ENCODE peak calls at places on chromosomes 12 and 14, in five cellular contexts. G, U, M, R and P are unnamed samples. For H3K4me1, the result is how much of the 10 kb centered on the place peaks cover.

GRCh38 chr12:114306646-114307045 is 99.3 kb downstream of the TBX5 start:
- DNase-seq in G (no peak), U (no peak), M (no peak), R (no peak), P (no peak)

GRCh38 chr12:98741615-98742265 is 96.7 kb downstream of the APAF1 start:
- DNase-seq in G (no peak), U (no peak), M (no peak), R (no peak), P (peak)

GRCh38 chr12:114888928-114889327 is 205.0 kb upstream of the TBX3 start:
- DNase-seq in G (no peak), U (no peak), M (no peak), R (no peak), P (no peak)

GRCh38 chr12:124359671-124360581 is 65.0 kb downstream of the RFLNA start:
- DNase-seq in G (peak), U (peak), M (peak), R (no peak), P (no peak)

GRCh38 chr12:81863406-81863805 is 104.3 kb upstream of the PPFIA2 start:
- DNase-seq in G (no peak), U (no peak), M (no peak), R (no peak), P (peak)

GRCh38 chr12:94749890-94750289 is 99.5 kb upstream of the TMCC3 start:
- DNase-seq in G (no peak), U (no peak), M (no peak), R (no peak), P (no peak)

GRCh38 chr14:31950760-31951637 is 126.1 kb upstream of the ARHGAP5 start:
- DNase-seq in G (peak), U (peak), M (peak), R (no peak), P (peak)

GRCh38 chr12:76653342-76653741 is 93.8 kb upstream of the OSBPL8 start:
- DNase-seq in G (no peak), U (no peak), M (no peak), R (no peak), P (no peak)

GRCh38 chr12:54125950-54126695 is 62.7 kb downstream of the SMUG1 start:
- DNase-seq in G (peak), U (no peak), M (no peak), R (no peak), P (no peak)

GRCh38 chr12:40727774-40728483 is 35.7 kb downstream of the CNTN1 start:
- DNase-seq in G (no peak), U (no peak), M (no peak), R (no peak), P (no peak)

GRCh38 chr12:86711716-86712115 is 455.5 kb upstream of the MGAT4C start:
- DNase-seq in G (no peak), U (no peak), M (no peak), R (no peak), P (no peak)

GRCh38 chr14:102554835-102555819 is 37.3 kb upstream of the RCOR1 start:
- DNase-seq in G (peak), U (peak), M (peak), R (peak), P (no peak)

DNA sequence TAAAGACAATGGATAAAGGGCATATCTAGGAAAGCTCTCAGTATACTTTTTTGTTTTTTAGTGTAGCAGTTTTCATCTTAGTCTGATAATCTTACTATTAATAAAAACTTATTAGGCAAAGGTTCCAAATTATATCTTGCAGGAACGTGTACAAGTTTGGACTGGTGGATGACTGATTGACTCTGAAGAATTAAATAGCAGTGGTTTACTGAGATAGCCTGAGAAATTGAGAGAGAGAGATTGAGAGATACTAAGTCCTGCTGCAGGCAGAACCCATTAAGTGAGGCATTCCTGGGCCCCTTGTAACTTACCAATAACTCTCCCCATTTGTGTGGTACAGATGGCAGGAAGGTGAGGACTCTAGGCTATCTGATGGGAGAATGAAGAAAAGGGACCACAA is 80.2 kb upstream of the SLC38A2 start:
- DNase-seq in G (no peak), U (no peak), M (no peak), R (no peak), P (no peak)
- H3K4me3 ChIP-seq in G (no peak), U (no peak), M (no peak), R (no peak), P (no peak)

DNA sequence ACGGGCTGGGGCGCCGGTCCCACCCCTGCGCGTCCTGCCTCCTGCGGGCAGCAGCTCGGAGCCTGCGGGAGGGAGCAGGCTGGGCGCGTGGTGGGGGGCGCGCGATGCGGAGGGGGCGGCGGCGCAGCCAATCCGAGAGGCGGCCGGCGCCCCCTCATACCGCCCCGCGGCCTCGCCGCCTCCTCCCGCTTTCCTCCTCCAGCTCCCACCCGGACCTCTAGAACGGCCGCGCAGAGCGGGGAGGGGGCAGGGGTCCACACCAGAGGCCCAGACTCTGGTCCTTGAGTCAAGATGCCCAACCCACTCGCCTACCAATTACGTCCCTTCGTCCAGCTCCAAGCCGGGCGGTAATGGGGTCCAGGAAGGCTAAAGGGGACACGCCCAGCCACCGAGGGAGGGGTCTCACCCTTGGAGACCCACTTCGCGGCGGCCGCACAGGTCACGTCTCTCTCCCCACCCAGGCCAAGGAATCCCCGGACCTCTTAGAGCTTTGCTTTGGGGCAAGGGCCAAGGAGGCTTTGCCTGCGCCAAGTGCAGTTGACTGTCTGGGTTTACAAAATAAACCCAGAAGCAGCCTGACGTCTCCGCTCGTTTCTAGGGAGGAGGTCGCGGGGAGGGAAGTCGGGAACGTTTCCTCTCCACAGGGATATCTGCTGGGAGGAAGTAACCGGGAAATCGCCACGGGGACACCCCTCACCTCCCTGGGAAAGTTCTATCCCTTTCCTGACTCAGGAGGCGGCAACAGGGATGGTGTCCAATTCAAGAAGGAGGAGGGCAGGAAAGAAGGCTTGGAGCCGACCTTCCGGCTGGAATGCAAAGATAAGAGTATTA is at the start of gene AMIGO2:
- DNase-seq in G (peak), U (peak), M (peak), R (peak), P (no peak)
- H3K4me1 ChIP-seq in G (under half), U (under half), M (under half), R (half or more), P (under half)

GRCh38 chr12:50923361-50924130 is 28.8 kb upstream of the HIGD1C start:
- DNase-seq in G (no peak), U (no peak), M (no peak), R (no peak), P (no peak)
- H3K4me3 ChIP-seq in G (peak), U (peak), M (peak), R (no peak), P (no peak)

GRCh38 chr14:25039933-25040332 is 10.0 kb downstream of the STXBP6 start:
- DNase-seq in G (no peak), U (no peak), M (no peak), R (no peak), P (no peak)
- H3K4me1 ChIP-seq in G (under half), U (half or more), M (under half), R (under half), P (under half)

DNA sequence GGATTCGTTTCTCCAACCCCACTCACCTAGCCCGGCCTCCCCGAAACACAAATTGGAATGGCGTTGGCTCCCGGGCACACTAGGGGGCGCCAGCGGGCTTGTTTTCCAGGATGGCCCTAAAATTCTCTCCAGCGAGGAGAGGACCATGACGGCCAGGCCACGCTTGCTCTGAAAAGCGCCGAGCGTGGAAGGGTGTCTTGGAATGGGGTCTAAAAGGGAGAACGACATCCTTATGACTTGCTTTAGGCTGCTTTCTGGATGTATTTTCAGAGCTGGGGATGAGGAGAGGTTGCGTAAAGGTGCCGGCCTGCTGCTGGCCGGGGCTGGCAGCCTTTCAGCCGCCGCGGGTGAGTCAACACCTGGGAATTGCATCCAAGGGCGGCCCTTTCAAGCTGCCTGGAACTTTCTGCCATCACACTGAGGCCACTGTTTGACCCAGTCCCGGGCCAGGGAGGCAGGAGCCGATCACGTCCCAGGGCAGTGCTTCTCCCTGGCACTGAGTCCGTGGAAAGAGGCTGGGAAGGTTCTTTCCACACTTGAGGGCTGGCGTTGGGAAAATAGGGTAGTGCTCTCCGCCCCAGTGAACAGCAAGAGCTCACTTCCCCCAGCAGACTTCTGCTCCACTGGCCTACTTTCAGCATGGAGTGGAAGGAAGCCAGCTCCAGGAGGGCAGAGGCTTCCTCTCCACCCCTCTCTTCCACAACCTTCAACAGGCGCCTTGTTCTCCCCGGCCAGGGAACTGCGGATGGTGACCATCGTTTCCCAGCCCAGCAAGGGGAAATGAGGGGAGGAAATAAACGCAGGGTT is 216.2 kb downstream of the TTC8 start:
- DNase-seq in G (peak), U (peak), M (peak), R (peak), P (peak)
- H3K4me3 ChIP-seq in G (peak), U (peak), M (peak), R (no peak), P (peak)

GRCh38 chr12:113198286-113198685 is 12.8 kb downstream of the RITA1 start:
- DNase-seq in G (no peak), U (no peak), M (no peak), R (no peak), P (no peak)

GRCh38 chr12:113195598-113195997 is 10.1 kb downstream of the RITA1 start:
- DNase-seq in G (no peak), U (no peak), M (no peak), R (no peak), P (no peak)

GRCh38 chr12:113196996-113197395 is 11.5 kb downstream of the RITA1 start:
- DNase-seq in G (peak), U (peak), M (peak), R (peak), P (peak)

GRCh38 chr12:113196582-113196981 is 11.1 kb downstream of the RITA1 start:
- DNase-seq in G (peak), U (no peak), M (no peak), R (no peak), P (no peak)

GRCh38 chr12:113197518-113198077 is 12.1 kb downstream of the RITA1 start:
- DNase-seq in G (peak), U (no peak), M (no peak), R (no peak), P (no peak)
- H3K4me1 ChIP-seq in G (under half), U (under half), M (under half), R (under half), P (under half)

GRCh38 chr12:118336123-118336522 is 36.6 kb downstream of the TAOK3 start:
- DNase-seq in G (no peak), U (no peak), M (no peak), R (no peak), P (no peak)
- H3K4me3 ChIP-seq in G (no peak), U (no peak), M (no peak), R (no peak), P (no peak)

GRCh38 chr12:52200086-52200782 is 8.4 kb upstream of the KRT80 start:
- DNase-seq in G (peak), U (peak), M (no peak), R (no peak), P (no peak)

GRCh38 chr12:52203126-52203921 is 11.5 kb upstream of the KRT80 start:
- DNase-seq in G (no peak), U (peak), M (peak), R (no peak), P (no peak)

GRCh38 chr12:52202361-52203078 is 10.7 kb upstream of the KRT80 start:
- DNase-seq in G (no peak), U (peak), M (no peak), R (no peak), P (no peak)

GRCh38 chr12:52200783-52201519 is 9.1 kb upstream of the KRT80 start:
- DNase-seq in G (no peak), U (peak), M (no peak), R (no peak), P (no peak)

DNA sequence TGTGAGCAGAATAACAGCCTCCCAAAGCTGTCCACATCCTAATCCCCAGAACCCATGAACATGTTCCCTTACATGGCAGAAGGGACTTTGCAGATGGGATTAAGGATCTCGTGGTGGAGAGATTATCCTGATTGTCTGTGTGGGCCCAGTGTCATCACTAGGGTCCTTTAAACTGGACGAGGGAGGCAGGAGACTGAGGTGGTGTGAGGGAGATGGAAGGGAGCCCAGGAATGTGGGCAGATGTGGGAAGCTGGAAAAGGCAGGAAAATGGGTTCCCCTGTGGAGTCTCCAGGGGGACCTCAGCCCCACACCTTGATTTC is 9.7 kb upstream of the KRT80 start:
- DNase-seq in G (no peak), U (peak), M (no peak), R (no peak), P (no peak)
- H3K4me1 ChIP-seq in G (under half), U (half or more), M (under half), R (under half), P (under half)